ENCODE peak calls at places on chromosomes 3 and 15, in seven cellular contexts. M, B, R, C, O, K and Z are unnamed samples.

GRCh38 chr15:70284438-70285214 is 186.9 kb upstream of the TLE3 start:
- DNase-seq in M (no peak), B (no peak), R (no peak), C (no peak), O (no peak), K (no peak), Z (no peak)

GRCh38 chr15:81189583-81190283 is 6.9 kb upstream of the IL16 start:
- DNase-seq in M (no peak), B (no peak), R (no peak), C (peak; percentile 86), O (peak; percentile 89), K (peak; percentile 91), Z (no peak)

GRCh38 chr3:187968883-187969580 is 184.9 kb upstream of the LPP start:
- DNase-seq in M (no peak), B (peak; percentile 71), R (no peak), C (peak; percentile 28), O (no peak), K (no peak), Z (no peak)

GRCh38 chr15:34514251-34514760 is 69.1 kb downstream of the GOLGA8B start:
- DNase-seq in M (peak; percentile 18), B (peak; percentile 3), R (no peak), C (peak; percentile 61), O (peak; percentile 74), K (no peak), Z (no peak)

GRCh38 chr3:15521573-15521965 is at the start of gene COLQ:
- DNase-seq in M (no peak), B (no peak), R (no peak), C (no peak), O (no peak), K (no peak), Z (no peak)

GRCh38 chr3:142209655-142210054 is 15.7 kb downstream of the GK5 start:
- DNase-seq in M (no peak), B (no peak), R (no peak), C (peak; percentile 65), O (no peak), K (no peak), Z (no peak)

GRCh38 chr3:70882104-70882503 is 569.7 kb upstream of the MDFIC2 start:
- DNase-seq in M (no peak), B (no peak), R (no peak), C (no peak), O (no peak), K (no peak), Z (no peak)

GRCh38 chr3:119604878-119605277 is 7.2 kb downstream of the PLA1A start:
- DNase-seq in M (no peak), B (no peak), R (no peak), C (no peak), O (no peak), K (no peak), Z (no peak)

GRCh38 chr3:139421459-139421858 is 32.0 kb upstream of the COPB2 start:
- DNase-seq in M (no peak), B (no peak), R (no peak), C (no peak), O (no peak), K (no peak), Z (no peak)

GRCh38 chr3:55647086-55647485 is 160.0 kb upstream of the WNT5A start:
- DNase-seq in M (no peak), B (no peak), R (no peak), C (no peak), O (no peak), K (no peak), Z (no peak)

GRCh38 chr15:91890614-91891013 is 37.1 kb downstream of the SLCO3A1 start:
- DNase-seq in M (no peak), B (peak; percentile 78), R (no peak), C (peak; percentile 43), O (no peak), K (no peak), Z (no peak)

GRCh38 chr3:171129827-171130226 is 103.3 kb upstream of the SLC2A2 start:
- DNase-seq in M (no peak), B (no peak), R (no peak), C (peak; percentile 34), O (no peak), K (peak; percentile 22), Z (no peak)

GRCh38 chr15:90114451-90114901 is 12.2 kb upstream of the IDH2 start:
- DNase-seq in M (no peak), B (no peak), R (no peak), C (no peak), O (no peak), K (no peak), Z (no peak)

GRCh38 chr3:120193554-120193953 is 91.5 kb downstream of the GPR156 start:
- DNase-seq in M (no peak), B (no peak), R (no peak), C (no peak), O (no peak), K (no peak), Z (no peak)

GRCh38 chr3:62323241-62323640 is 50.1 kb downstream of the FEZF2 start:
- DNase-seq in M (no peak), B (no peak), R (no peak), C (no peak), O (no peak), K (no peak), Z (no peak)

GRCh38 chr3:138371070-138371950 is 22.9 kb downstream of the MRAS start:
- DNase-seq in M (peak; percentile 60), B (no peak), R (no peak), C (no peak), O (no peak), K (no peak), Z (no peak)

GRCh38 chr3:169460035-169460434 is 203.5 kb downstream of the MECOM start:
- DNase-seq in M (no peak), B (no peak), R (no peak), C (no peak), O (no peak), K (no peak), Z (no peak)

GRCh38 chr3:42394579-42395288 is 15.7 kb downstream of the LYZL4 start:
- DNase-seq in M (no peak), B (peak; percentile 5), R (no peak), C (no peak), O (no peak), K (no peak), Z (no peak)

GRCh38 chr15:74723754-74724334 is 1.5 kb downstream of the CYP1A1 start:
- DNase-seq in M (no peak), B (peak; percentile 33), R (no peak), C (peak; percentile 72), O (no peak), K (no peak), Z (no peak)

GRCh38 chr15:26974120-26974780 is 3.3 kb downstream of the GABRG3 start:
- DNase-seq in M (no peak), B (no peak), R (no peak), C (no peak), O (no peak), K (no peak), Z (no peak)

GRCh38 chr3:42739401-42740158 is 33.5 kb downstream of the CCDC13 start:
- DNase-seq in M (no peak), B (no peak), R (no peak), C (no peak), O (peak; percentile 98), K (no peak), Z (no peak)

GRCh38 chr15:50219820-50220219 is 37.8 kb downstream of the SLC27A2 start:
- DNase-seq in M (no peak), B (no peak), R (no peak), C (no peak), O (no peak), K (no peak), Z (no peak)